ENCODE peak calls at places on chromosomes 12 and 14, in five cellular contexts. T is H9, X is PC-3, S is nephron progenitor cell, K is spleen. Q is an unnamed sample.

GRCh38 chr12:116736962-116737773 is 701 bp downstream of the SPRING1 start:
- DNase-seq in T (no peak), S (peak; percentile 59), K (peak; percentile 80), X (no peak), Q (peak; percentile 34)

GRCh38 chr12:130656411-130656810 is 59.7 kb downstream of the RIMBP2 start:
- DNase-seq in T (no peak), X (no peak), K (peak; percentile 47), S (no peak), Q (no peak)

GRCh38 chr14:77657244-77657643 is 40.8 kb upstream of the SPTLC2 start:
- DNase-seq in X (no peak), S (no peak), K (no peak), T (no peak), Q (no peak)

GRCh38 chr12:98446716-98447115 is 68.7 kb upstream of the TMPO start:
- DNase-seq in S (no peak), T (no peak), X (no peak), K (no peak), Q (no peak)

GRCh38 chr12:57112492-57113294 is 1.5 kb upstream of the STAT6 start:
- DNase-seq in X (no peak), T (peak; percentile 96), K (no peak), S (no peak), Q (no peak)

GRCh38 chr14:95993768-95994592 is 45.2 kb upstream of the C14orf132 start:
- DNase-seq in T (peak; percentile 72), K (no peak), S (peak; percentile 42), X (peak; percentile 49), Q (peak; percentile 41)

GRCh38 chr12:18250313-18250916 is 10.9 kb upstream of the PIK3C2G start:
- DNase-seq in S (peak; percentile 24), K (no peak), T (no peak), X (peak; percentile 75), Q (peak; percentile 48)

GRCh38 chr14:61489932-61490331 is 168.6 kb downstream of the PRKCH start:
- DNase-seq in K (no peak), X (peak; percentile 32), S (no peak), T (no peak), Q (no peak)

DNA sequence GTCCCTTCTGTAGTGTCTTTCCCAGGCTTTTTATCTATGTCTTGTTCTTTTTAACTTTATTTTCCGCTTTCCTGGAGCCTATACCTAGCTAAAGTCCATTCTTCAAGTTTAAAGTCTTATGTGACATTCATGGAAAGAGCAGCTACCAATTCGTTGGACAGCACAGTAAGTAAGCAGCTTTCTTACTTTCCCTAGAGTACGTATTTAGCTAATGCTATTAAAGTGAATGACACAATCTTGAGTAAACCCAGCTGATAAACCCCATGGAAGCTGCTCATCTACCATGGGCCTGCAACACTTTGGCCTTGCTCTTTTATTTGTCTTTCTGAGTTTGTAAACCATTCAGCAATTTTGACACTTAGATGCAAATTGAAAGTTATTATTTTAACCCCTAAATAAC is 30.0 kb downstream of the ALX1 start:
- DNase-seq in S (no peak), T (no peak), K (no peak), X (peak; percentile 45), Q (no peak)
- TF ChIP-seq CTCF in S (no peak), T (no peak), K (no peak), X (no peak), Q (no peak)

GRCh38 chr12:109475121-109475520 is 2.0 kb downstream of the KCTD10 start:
- DNase-seq in T (no peak), S (no peak), X (no peak), K (no peak), Q (no peak)

GRCh38 chr12:109476807-109477184 is 304 bp downstream of the KCTD10 start:
- DNase-seq in K (no peak), S (no peak), X (no peak), T (no peak), Q (peak; percentile 43)

GRCh38 chr12:109477963-109478315 is 505 bp downstream of the UBE3B start:
- DNase-seq in T (no peak), K (no peak), S (no peak), X (no peak), Q (no peak)

GRCh38 chr12:109475993-109476806 is 900 bp downstream of the KCTD10 start:
- DNase-seq in T (no peak), K (no peak), X (no peak), S (no peak), Q (no peak)

DNA sequence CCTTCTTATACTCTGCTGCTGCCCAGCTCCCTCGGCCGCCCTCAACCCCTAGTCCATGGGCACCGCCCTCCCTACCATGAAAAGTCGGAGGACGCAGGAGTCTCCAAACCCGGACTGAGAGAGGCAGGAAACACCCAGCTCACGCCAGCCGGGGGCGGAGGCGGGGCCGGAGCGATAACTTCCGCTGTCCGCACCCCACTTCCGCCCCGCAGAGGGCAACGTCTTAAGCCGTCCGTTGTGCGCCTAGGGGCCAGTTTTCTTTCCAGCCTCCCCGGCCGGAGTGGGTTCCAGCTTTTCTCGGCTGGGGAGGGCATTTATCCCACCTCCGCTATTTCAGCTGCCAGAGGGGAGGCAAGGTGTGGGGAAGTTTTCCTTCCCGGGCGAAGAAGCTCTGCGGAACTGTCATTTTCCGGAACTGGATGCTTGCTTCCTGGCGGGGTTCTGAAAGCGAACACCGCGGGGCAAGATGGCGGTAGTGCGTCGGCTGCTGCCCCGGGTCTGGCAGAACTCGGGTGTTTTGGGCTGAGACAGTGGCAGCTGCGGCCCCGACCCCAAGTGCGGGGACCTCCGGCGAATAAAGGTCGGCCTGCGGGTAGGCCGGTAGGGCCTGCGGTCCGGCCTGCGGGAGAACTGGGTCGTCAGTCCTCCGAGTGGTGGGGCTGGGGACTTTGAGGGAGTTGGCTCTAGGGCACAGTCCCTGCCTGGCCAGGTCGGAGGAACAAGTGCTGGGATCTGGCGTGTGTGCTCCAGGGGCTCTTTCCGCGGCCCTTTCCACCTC is at the start of the genes KCTD10 and UBE3B:
- DNase-seq in T (peak; percentile 92), S (peak; percentile 90), X (peak; percentile 93), K (peak; percentile 95), Q (peak; percentile 95)
- TF ChIP-seq CTCF in T (no peak), S (no peak), X (no peak), K (no peak), Q (no peak)

GRCh38 chr12:87929346-87929745 is 99.9 kb downstream of the C12orf50 start:
- DNase-seq in S (no peak), K (no peak), T (no peak), X (no peak), Q (no peak)

GRCh38 chr12:87930033-87930432 is 99.2 kb downstream of the C12orf50 start:
- DNase-seq in K (no peak), S (no peak), X (peak; percentile 25), T (no peak), Q (no peak)

GRCh38 chr12:87930652-87931051 is 98.5 kb downstream of the C12orf50 start:
- DNase-seq in S (no peak), T (no peak), K (no peak), X (no peak), Q (no peak)

GRCh38 chr12:87935216-87935615 is 94.0 kb downstream of the C12orf50 start:
- DNase-seq in K (no peak), S (no peak), T (no peak), X (no peak), Q (no peak)

DNA sequence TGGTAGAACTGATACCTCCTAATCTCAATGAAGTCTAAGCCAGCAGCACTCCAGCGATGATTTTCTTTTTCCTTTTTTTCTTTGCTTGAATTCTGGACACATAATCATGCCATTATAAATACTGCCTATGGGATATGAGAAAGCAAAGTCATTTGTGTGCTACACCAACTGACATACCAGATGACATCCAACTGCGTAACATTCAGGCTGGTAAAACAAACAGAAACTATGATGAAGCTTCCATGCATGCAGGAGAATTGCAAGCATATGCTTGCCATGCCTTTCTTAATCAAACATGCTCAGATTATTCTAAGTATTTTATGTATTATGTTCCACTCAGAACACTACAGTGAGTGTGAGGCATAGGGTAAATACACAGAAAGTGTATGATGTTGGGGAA is 97.4 kb downstream of the C12orf50 start:
- DNase-seq in T (no peak), K (no peak), S (no peak), X (peak; percentile 11), Q (no peak)
- TF ChIP-seq CTCF in T (no peak), K (no peak), S (no peak), X (no peak), Q (no peak)

DNA sequence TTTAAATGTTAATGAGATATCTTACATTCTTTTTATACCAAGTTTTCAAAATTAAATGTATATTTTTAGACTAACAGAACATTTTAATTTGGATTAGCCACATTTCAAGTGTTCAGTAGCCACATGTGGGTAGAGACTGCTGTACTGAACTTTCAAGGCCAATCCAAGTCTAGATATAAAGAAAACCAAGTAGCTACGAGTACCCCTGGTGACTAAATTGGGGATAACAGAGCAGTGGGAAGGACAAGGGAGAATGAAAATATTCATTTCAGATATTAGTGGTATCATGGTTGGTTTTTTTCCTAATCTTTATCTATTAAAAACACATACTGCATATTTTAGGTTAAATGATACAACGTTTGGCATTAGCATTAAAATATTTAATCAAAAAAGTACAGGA is 69.4 kb upstream of the RHOJ start:
- DNase-seq in K (no peak), T (no peak), X (peak; percentile 48), S (no peak), Q (no peak)
- TF ChIP-seq CTCF in K (no peak), T (peak; percentile 85), X (peak; percentile 58), S (peak; percentile 60), Q (no peak)

GRCh38 chr12:94590428-94590827 is 59.9 kb downstream of the TMCC3 start:
- DNase-seq in K (no peak), S (no peak), T (no peak), X (no peak), Q (no peak)

GRCh38 chr12:94587266-94588241 is 62.8 kb downstream of the TMCC3 start:
- DNase-seq in S (no peak), X (no peak), T (no peak), K (no peak), Q (no peak)

GRCh38 chr12:94592080-94592479 is 58.3 kb downstream of the TMCC3 start:
- DNase-seq in K (no peak), S (no peak), X (peak; percentile 87), T (no peak), Q (no peak)

GRCh38 chr12:94588271-94588785 is 62.0 kb downstream of the TMCC3 start:
- DNase-seq in T (no peak), S (no peak), K (no peak), X (no peak), Q (no peak)

DNA sequence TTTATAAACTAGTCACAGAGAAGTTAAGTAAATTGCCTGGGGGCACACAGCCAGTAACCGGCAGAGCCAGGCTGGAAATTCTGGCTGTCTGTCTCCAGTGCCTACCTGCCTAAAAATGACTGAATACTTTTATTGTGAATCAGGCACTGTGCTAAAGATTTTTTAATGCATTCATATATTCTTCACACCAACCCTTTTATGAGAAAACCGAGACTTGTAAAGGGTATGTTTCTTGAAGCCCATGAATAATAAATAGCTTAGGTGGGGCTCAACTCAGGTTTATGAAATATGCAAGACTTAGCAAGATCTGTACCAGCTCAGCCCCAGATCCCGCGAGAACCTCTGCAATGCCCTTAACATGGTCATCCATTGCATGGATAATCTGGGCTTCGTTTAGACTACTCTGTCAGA is 60.8 kb downstream of the TMCC3 start:
- DNase-seq in X (peak; percentile 67), S (no peak), T (no peak), K (no peak), Q (no peak)
- TF ChIP-seq CTCF in X (no peak), S (no peak), T (no peak), K (no peak), Q (no peak)

DNA sequence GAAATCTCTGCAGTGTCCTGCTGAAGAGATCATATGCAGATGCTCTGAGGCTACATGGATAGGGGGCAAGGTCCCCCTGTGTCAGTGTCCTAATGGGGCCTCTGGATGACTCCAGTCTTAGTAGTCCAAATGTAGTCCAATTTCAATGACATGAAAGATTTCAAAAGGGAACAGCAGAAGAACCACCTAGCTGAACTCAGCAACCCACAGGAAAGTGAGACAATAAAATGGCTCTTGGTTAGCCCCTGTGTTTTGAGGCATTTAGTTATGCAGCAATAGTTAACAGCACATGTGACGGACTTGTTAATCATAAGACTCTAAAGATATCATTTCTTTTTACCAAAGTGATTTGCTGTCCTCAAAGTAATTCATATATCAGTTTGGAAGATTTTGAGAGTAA is 22.7 kb downstream of the CCDC198 start:
- DNase-seq in X (no peak), K (no peak), T (no peak), S (no peak), Q (no peak)
- TF ChIP-seq CTCF in X (no peak), K (no peak), T (no peak), S (no peak), Q (no peak)

Q was measured in GM13976.